ENCODE peak calls at places on chromosomes 3 and 15, in seven cellular contexts. Q, G, A, P, X, K and D are unnamed samples.
A peak's percentile ranks its signal among the peaks of the same experiment; 100 is the strongest.

GRCh38 chr3:45084820-45085816 is 59.0 kb downstream of the CLEC3B start:
- DNase-seq in Q (no peak), G (peak; percentile 97), A (no peak), P (peak; percentile 78), X (no peak), K (no peak), D (no peak)

GRCh38 chr15:70182858-70183695 is 85.4 kb upstream of the TLE3 start:
- DNase-seq in Q (no peak), G (no peak), A (no peak), P (no peak), X (no peak), K (no peak), D (no peak)

GRCh38 chr3:22245122-22245521 is 494.1 kb upstream of the ZNF385D start:
- DNase-seq in Q (no peak), G (peak; percentile 95), A (no peak), P (peak; percentile 84), X (no peak), K (no peak), D (no peak)

GRCh38 chr15:91974321-91974720 is 120.8 kb downstream of the SLCO3A1 start:
- DNase-seq in Q (no peak), G (no peak), A (no peak), P (no peak), X (no peak), K (no peak), D (no peak)

GRCh38 chr3:129409541-129409940 is 18.9 kb downstream of the EFCAB12 start:
- DNase-seq in Q (peak; percentile 70), G (peak; percentile 53), A (no peak), P (peak; percentile 84), X (no peak), K (no peak), D (no peak)

GRCh38 chr3:8552223-8552762 is 50.7 kb downstream of the LMCD1 start:
- DNase-seq in Q (no peak), G (no peak), A (no peak), P (no peak), X (no peak), K (no peak), D (no peak)

GRCh38 chr15:52527898-52528464 is 699 bp downstream of the MYO5A start:
- DNase-seq in Q (peak; percentile 58), G (no peak), A (peak; percentile 19), P (peak; percentile 27), X (no peak), K (peak; percentile 25), D (peak; percentile 28)

GRCh38 chr3:197392961-197393360 is 94.5 kb upstream of the DLG1 start:
- DNase-seq in Q (no peak), G (peak; percentile 54), A (no peak), P (peak; percentile 42), X (no peak), K (no peak), D (no peak)

GRCh38 chr3:26505399-26505798 is 117.2 kb upstream of the LRRC3B start:
- DNase-seq in Q (no peak), G (no peak), A (no peak), P (no peak), X (no peak), K (no peak), D (no peak)

GRCh38 chr15:60713096-60714084 is 234.4 kb upstream of the ICE2 start:
- DNase-seq in Q (no peak), G (peak; percentile 81), A (no peak), P (peak; percentile 65), X (no peak), K (no peak), D (no peak)

GRCh38 chr3:14457999-14458398 is 55.6 kb downstream of the SLC6A6 start:
- DNase-seq in Q (no peak), G (no peak), A (no peak), P (no peak), X (no peak), K (no peak), D (peak; percentile 73)

GRCh38 chr15:95636107-95636506 is 694.4 kb upstream of the NR2F2 start:
- DNase-seq in Q (no peak), G (no peak), A (no peak), P (no peak), X (no peak), K (no peak), D (no peak)

GRCh38 chr15:29324746-29325145 is 55.1 kb upstream of the NSMCE3 start:
- DNase-seq in Q (no peak), G (no peak), A (no peak), P (no peak), X (no peak), K (no peak), D (no peak)

GRCh38 chr15:91541286-91541685 is 312.2 kb upstream of the SLCO3A1 start:
- DNase-seq in Q (no peak), G (peak; percentile 29), A (no peak), P (no peak), X (no peak), K (no peak), D (no peak)

GRCh38 chr3:31848921-31849320 is 132.1 kb downstream of the OSBPL10 start:
- DNase-seq in Q (no peak), G (no peak), A (no peak), P (no peak), X (no peak), K (no peak), D (no peak)

GRCh38 chr3:38563070-38563901 is 67.1 kb downstream of the EXOG start:
- DNase-seq in Q (no peak), G (no peak), A (no peak), P (no peak), X (no peak), K (peak; percentile 12), D (no peak)

GRCh38 chr3:468172-468571 is 271.6 kb downstream of the CHL1 start:
- DNase-seq in Q (no peak), G (peak; percentile 6), A (no peak), P (no peak), X (no peak), K (no peak), D (no peak)

GRCh38 chr3:51802091-51802720 is 23.2 kb upstream of the IQCF6 start:
- DNase-seq in Q (no peak), G (no peak), A (no peak), P (no peak), X (no peak), K (no peak), D (no peak)

DNA sequence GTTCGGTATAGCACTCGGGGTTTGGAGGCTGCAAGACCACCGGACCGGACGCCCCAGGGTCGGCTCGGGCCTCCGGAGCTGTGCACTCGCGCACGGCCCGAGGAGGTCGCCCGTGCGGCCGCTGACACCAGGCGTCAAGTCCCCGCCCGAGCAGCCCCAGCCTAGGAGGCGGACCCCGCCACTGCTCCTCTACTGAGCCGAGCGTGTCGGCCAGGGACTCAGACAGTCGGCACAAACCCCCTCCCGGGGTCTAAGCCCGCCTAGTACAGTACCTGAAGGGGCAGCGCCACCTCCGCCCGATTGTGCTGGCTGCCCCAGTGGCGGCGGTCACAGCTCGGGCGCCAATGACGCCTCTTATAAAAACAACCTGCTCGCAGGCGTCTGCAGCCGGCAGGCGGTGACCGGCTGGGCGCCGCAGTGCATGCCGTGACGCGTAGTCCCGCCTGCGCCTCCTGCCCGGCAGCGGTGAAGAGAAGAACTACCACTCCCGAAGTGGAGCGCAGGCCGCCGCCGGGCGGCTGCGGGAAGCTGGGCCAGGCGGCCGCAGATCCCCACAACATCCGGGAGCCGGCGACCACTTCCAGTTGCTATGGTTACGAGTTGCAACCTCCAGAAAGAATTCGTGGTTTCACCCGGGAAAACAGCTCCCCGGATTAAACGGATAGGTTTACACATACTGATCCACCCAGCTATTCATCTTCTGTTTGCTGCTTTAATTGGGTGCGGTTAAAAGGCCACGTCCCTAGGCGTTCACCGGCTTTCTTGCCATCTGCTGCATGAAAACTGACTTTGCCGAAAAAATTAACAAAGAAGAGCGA is at the start of the genes CCPG1 and PIERCE2:
- DNase-seq in Q (peak; percentile 96), G (peak; percentile 95), A (peak; percentile 92), P (peak; percentile 95), X (peak; percentile 91), K (peak; percentile 93), D (peak; percentile 96)
- TF ChIP-seq CTCF in Q (peak; percentile 90), G (peak; percentile 52), A (peak; percentile 81), P (peak; percentile 57), X (peak; percentile 73), K (peak; percentile 88), D (peak; percentile 88)

GRCh38 chr3:62197613-62198012 is 175.7 kb downstream of the FEZF2 start:
- DNase-seq in Q (peak; percentile 44), G (no peak), A (no peak), P (no peak), X (no peak), K (no peak), D (no peak)

GRCh38 chr3:62203152-62203551 is 170.2 kb downstream of the FEZF2 start:
- DNase-seq in Q (no peak), G (no peak), A (no peak), P (no peak), X (no peak), K (no peak), D (peak; percentile 62)

GRCh38 chr3:62203561-62203960 is 169.8 kb downstream of the FEZF2 start:
- DNase-seq in Q (peak; percentile 23), G (no peak), A (no peak), P (no peak), X (no peak), K (no peak), D (peak; percentile 64)

GRCh38 chr3:62199126-62199525 is 174.2 kb downstream of the FEZF2 start:
- DNase-seq in Q (peak; percentile 20), G (no peak), A (no peak), P (no peak), X (no peak), K (no peak), D (no peak)

DNA sequence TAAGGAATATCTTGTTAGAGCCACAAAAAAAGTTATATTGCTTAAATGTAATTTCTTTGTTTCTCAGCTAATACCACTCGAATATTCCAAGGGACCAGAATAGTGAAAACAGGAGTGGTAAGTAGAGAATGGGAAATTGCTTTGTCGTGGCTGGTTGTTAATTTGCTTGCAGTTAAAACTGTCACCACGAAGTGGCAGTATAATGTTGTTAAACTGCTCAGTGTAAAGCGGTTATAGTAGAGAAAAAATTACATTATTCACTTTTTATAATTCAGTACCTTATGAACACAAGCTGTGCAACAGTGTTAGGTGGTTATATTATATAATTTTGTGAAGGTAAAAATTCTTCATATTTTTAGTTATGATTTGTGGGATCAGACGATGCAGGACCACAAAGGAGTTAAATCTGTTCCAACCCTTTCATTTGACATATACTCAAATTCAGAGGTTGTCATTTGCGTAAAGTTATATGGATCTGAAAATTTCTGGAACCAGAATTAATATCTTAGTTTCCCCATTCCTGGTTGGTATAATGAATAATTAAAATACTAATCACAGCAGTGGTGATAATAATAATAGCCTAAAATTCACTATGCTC is 171.8 kb downstream of the FEZF2 start:
- DNase-seq in Q (peak; percentile 20), G (peak; percentile 52), A (no peak), P (peak; percentile 68), X (no peak), K (no peak), D (no peak)
- TF ChIP-seq CTCF in Q (peak; percentile 71), G (peak; percentile 59), A (peak; percentile 58), P (peak; percentile 66), X (peak; percentile 73), K (peak; percentile 62), D (peak; percentile 44)

GRCh38 chr15:54282228-54282836 is 304.1 kb downstream of the UNC13C start:
- DNase-seq in Q (no peak), G (no peak), A (no peak), P (no peak), X (no peak), K (no peak), D (no peak)
- TF ChIP-seq CTCF in Q (no peak), G (no peak), A (no peak), P (no peak), X (no peak), K (no peak), D (no peak)

DNA sequence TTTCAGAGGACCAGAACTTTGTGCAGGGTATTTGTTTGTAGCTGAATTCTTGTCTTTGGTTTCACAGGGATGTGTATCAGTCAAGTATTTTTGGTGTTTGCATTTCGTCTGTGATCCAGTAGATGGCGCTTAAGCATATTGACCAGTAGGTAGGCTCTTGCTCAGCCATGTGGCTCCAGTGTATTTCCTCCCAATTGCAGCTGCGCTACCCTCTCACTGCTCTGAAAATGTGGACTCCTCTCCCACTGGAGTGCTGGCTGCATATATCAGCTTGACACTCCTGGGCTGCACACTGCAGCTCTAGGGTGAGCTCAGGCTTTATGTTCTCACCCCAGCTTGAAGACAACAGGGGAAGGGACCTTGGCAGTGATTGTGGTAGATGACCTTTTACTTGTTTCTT is 1264.3 kb upstream of the ALCAM start:
- DNase-seq in Q (no peak), G (peak; percentile 55), A (no peak), P (peak; percentile 73), X (no peak), K (no peak), D (no peak)
- TF ChIP-seq CTCF in Q (peak; percentile 41), G (peak; percentile 59), A (peak; percentile 26), P (peak; percentile 83), X (peak; percentile 72), K (peak; percentile 39), D (no peak)